ENCODE peak calls at places on chromosome 5, in ten cellular contexts. E is adrenal gland; H is CD4-positive, alpha-beta T cell; R is adipocyte; J is stomach; B is left ventricle myocardium inferior; W is BE2C; N is neural progenitor cell; V is body of pancreas; T is A549. D is an unnamed sample.

GRCh38 chr5:31531543-31531887 is 378 bp downstream of the DROSHA start:
- DNase-seq in V (peak; percentile 10), E (peak; percentile 32), B (no peak), W (peak; percentile 41), J (peak; percentile 30), T (peak; percentile 9), R (peak; percentile 63), N (peak; percentile 39), H (no peak), D (no peak)

GRCh38 chr5:124596595-124597388 is 149.6 kb downstream of the ZNF608 start:
- DNase-seq in R (peak; percentile 64), J (no peak), H (no peak), E (no peak), T (peak; percentile 91), V (peak; percentile 25), B (no peak), W (no peak), N (no peak), D (no peak)

GRCh38 chr5:149904977-149905376 is 39.6 kb downstream of the PDE6A start:
- DNase-seq in E (no peak), B (no peak), W (no peak), V (no peak), H (no peak), T (no peak), R (no peak), J (no peak), N (no peak), D (no peak)

GRCh38 chr5:60613826-60614225 is 86.1 kb downstream of the DEPDC1B start:
- DNase-seq in E (no peak), R (no peak), V (no peak), B (no peak), N (no peak), H (no peak), W (no peak), T (no peak), J (no peak), D (no peak)

GRCh38 chr5:72525816-72526215 is 18.6 kb upstream of the ZNF366 start:
- DNase-seq in T (peak; percentile 14), B (no peak), H (no peak), V (peak; percentile 34), N (no peak), W (no peak), J (no peak), R (peak; percentile 87), E (no peak), D (no peak)

GRCh38 chr5:39498247-39498952 is 73.6 kb upstream of the DAB2 start:
- DNase-seq in V (no peak), N (no peak), W (no peak), J (no peak), T (no peak), H (no peak), B (no peak), R (peak; percentile 64), E (no peak), D (no peak)

GRCh38 chr5:127029513-127030258 is 672 bp downstream of the MARCHF3 start:
- DNase-seq in J (peak; percentile 63), W (peak; percentile 73), E (peak; percentile 73), H (peak; percentile 23), V (peak; percentile 76), B (peak; percentile 35), T (peak; percentile 75), R (peak; percentile 77), N (peak; percentile 74), D (peak; percentile 20)

GRCh38 chr5:96734871-96735325 is 72.7 kb downstream of the CAST start:
- DNase-seq in T (no peak), B (no peak), H (no peak), E (no peak), J (no peak), V (no peak), N (no peak), R (peak; percentile 53), W (no peak), D (no peak)

GRCh38 chr5:56591081-56591480 is 224.3 kb upstream of the MAP3K1 start:
- DNase-seq in T (no peak), E (no peak), B (no peak), N (no peak), V (no peak), H (no peak), W (no peak), J (no peak), R (no peak), D (no peak)

GRCh38 chr5:43161244-43161643 is 30.8 kb upstream of the NIM1K start:
- DNase-seq in V (no peak), J (no peak), E (no peak), N (no peak), H (no peak), W (no peak), B (no peak), R (no peak), T (no peak), D (no peak)

GRCh38 chr5:60086583-60086982 is 193.1 kb upstream of the PDE4D start:
- DNase-seq in H (no peak), E (no peak), T (no peak), V (no peak), R (no peak), W (no peak), N (no peak), J (no peak), B (no peak), D (no peak)

GRCh38 chr5:8585230-8586018 is 716.5 kb downstream of the MTRR start:
- DNase-seq in N (peak; percentile 19), T (no peak), B (no peak), H (no peak), E (no peak), R (no peak), V (no peak), W (no peak), J (no peak), D (no peak)

GRCh38 chr5:90170231-90170630 is 239.3 kb downstream of the CETN3 start:
- DNase-seq in B (no peak), H (no peak), V (no peak), J (no peak), T (no peak), N (no peak), R (no peak), E (no peak), W (peak; percentile 52), D (no peak)

GRCh38 chr5:157378509-157378908 is 81.5 kb upstream of the NIPAL4 start:
- DNase-seq in J (no peak), R (no peak), W (no peak), T (peak; percentile 30), V (no peak), B (no peak), N (no peak), E (no peak), H (no peak), D (no peak)

GRCh38 chr5:81787843-81788242 is 36.9 kb upstream of the SSBP2 start:
- DNase-seq in E (peak; percentile 74), R (peak; percentile 79), B (no peak), V (peak; percentile 89), J (peak; percentile 63), H (no peak), T (peak; percentile 36), W (no peak), N (peak; percentile 23), D (no peak)

DNA sequence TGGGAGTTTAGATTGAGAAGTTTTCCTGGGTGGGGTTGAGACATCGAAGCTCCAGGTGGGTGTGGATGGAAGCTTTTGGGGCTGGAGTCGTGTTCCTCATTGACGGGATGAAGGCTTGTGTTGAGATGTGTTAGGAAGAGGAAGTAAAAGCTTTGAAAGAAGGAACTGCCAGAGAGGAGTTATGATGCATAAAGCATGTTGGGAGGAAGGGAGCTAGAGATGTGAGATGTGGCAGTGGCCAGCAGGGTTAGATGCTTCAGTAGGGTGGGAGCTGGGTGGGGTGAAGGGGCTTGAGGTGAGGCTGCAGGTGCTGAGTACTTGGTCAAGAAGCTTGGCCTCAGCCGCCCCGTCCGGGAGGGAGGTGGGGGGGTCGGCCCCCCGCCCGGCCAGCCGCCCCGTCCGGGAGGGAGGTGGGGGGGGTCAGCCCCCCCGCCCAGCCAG is 56.7 kb downstream of the HSPA4 start:
- DNase-seq in J (no peak), B (no peak), W (no peak), R (no peak), E (no peak), H (no peak), N (no peak), T (no peak), V (no peak), D (no peak)
- H3K9me3 ChIP-seq in J (no peaks in the 10 kb centered on the region), B (no peaks in the 10 kb centered on the region), W (no peaks in the 10 kb centered on the region), R (no peaks in the 10 kb centered on the region), E (no peaks in the 10 kb centered on the region), H (no peaks in the 10 kb centered on the region), N (no peaks in the 10 kb centered on the region), T (no peaks in the 10 kb centered on the region), V (no peaks in the 10 kb centered on the region), D (no peaks in the 10 kb centered on the region)

DNA sequence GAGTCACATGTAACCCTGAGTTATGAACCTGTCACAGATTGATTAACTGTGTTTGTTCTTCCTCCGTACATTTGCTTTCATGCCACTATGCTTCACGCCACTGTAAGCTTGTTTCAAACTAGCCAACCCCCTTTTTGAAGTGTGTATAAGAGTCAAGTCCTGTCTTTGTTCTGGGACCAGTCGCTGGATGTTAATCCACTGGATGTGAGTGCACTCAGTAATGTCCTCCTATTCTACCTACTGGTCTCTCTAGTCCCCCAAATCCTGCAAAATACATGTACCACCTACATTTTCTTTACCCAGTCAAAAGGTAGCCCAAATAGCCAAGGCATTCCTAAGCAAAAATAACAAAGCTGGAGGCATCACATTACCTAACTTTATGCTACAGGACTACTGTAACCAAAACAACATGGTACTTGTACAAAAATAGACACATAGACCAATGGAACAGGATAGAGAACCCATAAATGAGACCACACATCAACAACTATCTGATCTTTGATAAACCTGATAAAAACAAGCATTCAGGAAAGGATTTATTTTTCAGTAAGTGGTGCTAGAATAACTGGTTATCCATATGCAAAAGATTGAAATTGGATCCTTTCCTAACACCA is 1139.1 kb upstream of the SEMA6A start:
- DNase-seq in V (no peak), H (no peak), N (no peak), R (peak; percentile 9), T (peak; percentile 21), B (no peak), E (no peak), W (no peak), J (no peak), D (no peak)
- H3K9me3 ChIP-seq in V (no peaks in the 10 kb centered on the region), H (peaks cover 30% of the 10 kb centered on the region), N (peaks cover 26% of the 10 kb centered on the region), R (peaks cover 32% of the 10 kb centered on the region), T (peaks cover 17% of the 10 kb centered on the region), B (peaks cover 69% of the 10 kb centered on the region), E (peaks cover 8% of the 10 kb centered on the region), W (no peaks in the 10 kb centered on the region), J (peaks cover 25% of the 10 kb centered on the region), D (no peaks in the 10 kb centered on the region)

GRCh38 chr5:2373631-2374030 is 377.8 kb downstream of the IRX2 start:
- DNase-seq in T (no peak), N (no peak), E (no peak), B (no peak), J (no peak), W (no peak), R (no peak), V (no peak), H (no peak), D (no peak)
- H3K9me3 ChIP-seq in T (no peaks in the 10 kb centered on the region), N (no peaks in the 10 kb centered on the region), E (no peaks in the 10 kb centered on the region), B (no peaks in the 10 kb centered on the region), J (no peaks in the 10 kb centered on the region), W (no peaks in the 10 kb centered on the region), R (no peaks in the 10 kb centered on the region), V (no peaks in the 10 kb centered on the region), H (no peaks in the 10 kb centered on the region), D (no peaks in the 10 kb centered on the region)

DNA sequence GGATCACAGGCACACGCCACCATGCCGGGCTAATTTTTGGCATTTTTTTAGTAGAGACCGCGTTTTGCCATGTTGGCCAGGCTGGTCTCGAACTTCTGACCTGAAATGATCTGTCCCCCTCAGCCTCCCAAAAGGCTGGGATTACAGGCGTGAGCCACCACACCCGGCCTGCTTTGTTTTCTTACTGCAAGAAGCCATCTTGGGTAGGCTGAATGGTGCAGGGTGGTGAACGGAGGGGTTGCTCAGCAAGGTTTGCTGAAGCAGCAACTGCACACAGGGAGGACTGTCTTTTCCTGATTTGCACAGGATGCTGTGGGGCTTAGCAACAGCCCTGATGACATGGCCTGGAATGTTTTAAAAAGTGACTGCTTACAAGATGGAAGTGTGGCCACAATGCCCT is 10.7 kb downstream of the ZNF354B start:
- DNase-seq in H (no peak), N (no peak), W (no peak), V (no peak), J (no peak), B (no peak), E (no peak), R (no peak), T (no peak), D (no peak)
- H3K9me3 ChIP-seq in H (peaks cover 52% of the 10 kb centered on the region), N (peaks cover 6% of the 10 kb centered on the region), W (no peaks in the 10 kb centered on the region), V (no peaks in the 10 kb centered on the region), J (peaks cover 23% of the 10 kb centered on the region), B (peaks cover 43% of the 10 kb centered on the region), E (no peaks in the 10 kb centered on the region), R (peaks cover 45% of the 10 kb centered on the region), T (peaks cover 82% of the 10 kb centered on the region), D (peaks cover 14% of the 10 kb centered on the region)